ENCODE peak calls at places on chromosomes 12 and 14, in six cellular contexts. B is SK-N-SH, U is HepG2, R is K562, G is H1, A is GM12878. P is an unnamed sample.
A peak's percentile ranks its signal among the peaks of the same experiment; 100 is the strongest.

GRCh38 chr14:71855399-71856036 is 76.7 kb upstream of the RGS6 start:
- DNase-seq in B (peak; percentile 65), U (peak; percentile 49), R (peak; percentile 69), G (peak; percentile 43), A (peak; percentile 31), P (peak; percentile 64)

GRCh38 chr14:35480119-35480769 is 53.7 kb upstream of the INSM2 start:
- DNase-seq in B (no peak), U (no peak), R (no peak), G (no peak), A (peak; percentile 35), P (no peak)

GRCh38 chr12:18158774-18159557 is 69.0 kb upstream of the RERGL start:
- DNase-seq in B (peak; percentile 15), U (peak; percentile 35), R (peak; percentile 35), G (no peak), A (no peak), P (peak; percentile 50)

GRCh38 chr12:108734200-108734906 is 3.0 kb upstream of the CORO1C start:
- DNase-seq in B (no peak), U (peak; percentile 98), R (peak; percentile 65), G (no peak), A (peak; percentile 42), P (peak; percentile 90)

GRCh38 chr12:51406299-51406698 is 15.1 kb upstream of the GALNT6 start:
- DNase-seq in B (no peak), U (no peak), R (no peak), G (no peak), A (no peak), P (no peak)

GRCh38 chr12:52517888-52518287 is 2.3 kb downstream of the KRT5 start:
- DNase-seq in B (no peak), U (no peak), R (no peak), G (no peak), A (no peak), P (no peak)

GRCh38 chr14:69822456-69822855 is 25.4 kb upstream of the SLC10A1 start:
- DNase-seq in B (no peak), U (no peak), R (no peak), G (no peak), A (no peak), P (no peak)

GRCh38 chr14:56552615-56553014 is 27.0 kb upstream of the TMEM260 start:
- DNase-seq in B (no peak), U (no peak), R (no peak), G (no peak), A (no peak), P (no peak)

GRCh38 chr14:29817767-29818166 is 109.9 kb downstream of the PRKD1 start:
- DNase-seq in B (no peak), U (no peak), R (no peak), G (no peak), A (no peak), P (no peak)

GRCh38 chr12:52204095-52204930 is 12.5 kb upstream of the KRT80 start:
- DNase-seq in B (no peak), U (no peak), R (no peak), G (no peak), A (no peak), P (no peak)

DNA sequence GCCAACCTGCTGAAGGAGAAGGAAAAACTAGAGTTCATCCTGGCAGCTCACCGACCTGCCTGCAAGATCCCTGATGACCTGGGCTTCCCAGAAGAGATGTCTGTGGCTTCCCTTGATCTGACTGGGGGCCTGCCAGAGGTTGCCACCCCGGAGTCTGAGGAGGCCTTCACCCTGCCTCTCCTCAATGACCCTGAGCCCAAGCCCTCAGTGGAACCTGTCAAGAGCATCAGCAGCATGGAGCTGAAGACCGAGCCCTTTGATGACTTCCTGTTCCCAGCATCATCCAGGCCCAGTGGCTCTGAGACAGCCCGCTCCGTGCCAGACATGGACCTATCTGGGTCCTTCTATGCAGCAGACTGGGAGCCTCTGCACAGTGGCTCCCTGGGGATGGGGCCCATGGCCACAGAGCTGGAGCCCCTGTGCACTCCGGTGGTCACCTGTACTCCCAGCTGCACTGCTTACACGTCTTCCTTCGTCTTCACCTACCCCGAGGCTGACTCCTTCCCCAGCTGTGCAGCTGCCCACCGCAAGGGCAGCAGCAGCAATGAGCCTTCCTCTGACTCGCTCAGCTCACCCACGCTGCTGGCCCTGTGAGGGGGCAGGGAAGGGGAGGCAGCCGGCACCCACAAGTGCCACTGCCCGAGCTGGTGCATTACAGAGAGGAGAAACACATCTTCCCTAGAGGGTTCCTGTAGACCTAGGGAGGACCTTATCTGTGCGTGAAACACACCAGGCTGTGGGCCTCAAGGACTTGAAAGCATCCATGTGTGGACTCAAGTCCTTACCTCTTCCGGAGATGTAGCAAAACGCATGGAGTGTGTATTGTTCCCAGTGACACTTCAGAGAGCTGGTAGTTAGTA is 2.4 kb downstream of the FOS start:
- DNase-seq in B (no peak), U (no peak), R (no peak), G (no peak), A (no peak), P (peak; percentile 56)
- TF ChIP-seq CHD2 in B (no peak), U (no peak), R (no peak), G (no peak), A (no peak), P (no peak)

DNA sequence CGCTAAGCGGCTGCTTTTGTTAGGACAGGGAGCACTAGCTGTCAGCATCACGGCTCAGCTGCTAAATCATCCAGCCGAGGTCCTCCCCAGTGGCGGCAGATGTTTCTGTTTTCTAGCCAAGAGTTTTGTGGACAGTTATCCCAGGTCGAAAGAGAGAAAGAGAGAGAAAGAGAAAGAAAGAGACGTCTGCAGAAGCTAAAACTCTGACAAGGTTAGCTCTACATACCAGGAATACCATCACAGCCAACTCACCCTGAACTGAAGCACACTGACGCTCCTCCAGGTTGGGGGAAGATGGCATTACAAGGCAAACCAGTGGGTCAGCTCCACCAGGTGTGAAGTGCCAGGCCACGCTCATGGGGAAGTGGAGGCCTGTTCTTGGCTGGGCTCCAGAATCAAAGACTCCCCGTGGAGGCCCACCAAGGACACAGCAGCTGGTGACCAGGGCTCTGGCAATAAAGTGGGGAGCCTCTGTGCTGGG is 64.9 kb upstream of the DICER1 start:
- DNase-seq in B (no peak), U (peak; percentile 6), R (no peak), G (no peak), A (no peak), P (no peak)
- TF ChIP-seq CHD2 in B (no peak), U (no peak), R (no peak), G (no peak), A (no peak), P (no peak)

DNA sequence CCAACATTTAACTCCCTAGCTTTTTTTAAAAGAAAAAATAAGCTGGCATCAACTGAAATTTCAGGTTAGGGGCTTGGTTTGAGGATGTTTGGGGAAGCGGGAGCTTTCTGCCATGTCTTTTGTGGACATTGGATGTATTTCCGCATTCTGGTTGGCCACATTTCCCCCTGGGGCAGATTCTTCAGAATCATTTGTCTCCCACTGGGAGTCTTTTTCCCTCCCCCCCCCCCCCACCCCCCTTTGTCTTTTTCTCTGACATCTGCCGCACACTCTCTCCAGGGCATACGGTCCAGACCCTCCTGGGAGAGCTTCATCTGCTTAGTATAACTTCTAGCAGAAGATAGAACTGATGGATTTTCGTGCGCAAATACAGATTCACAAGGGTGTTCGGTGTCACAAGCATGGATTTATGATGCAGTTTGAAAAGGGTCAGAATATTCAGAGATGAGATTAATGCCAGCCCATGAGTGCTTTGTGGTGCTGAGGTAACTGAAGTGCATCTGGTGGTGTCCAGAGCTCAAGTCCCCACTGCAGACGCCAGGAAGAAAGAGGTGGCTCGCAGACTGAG is 40.2 kb downstream of the ETV6 start:
- DNase-seq in B (peak; percentile 75), U (no peak), R (no peak), G (no peak), A (no peak), P (no peak)
- TF ChIP-seq CHD2 in B (no peak), U (no peak), R (no peak), G (no peak), A (no peak), P (no peak)

GRCh38 chr14:75977544-75977943 is 4.3 kb downstream of the TGFB3 start:
- DNase-seq in B (no peak), U (no peak), R (no peak), G (no peak), A (no peak), P (no peak)
- TF ChIP-seq CHD2 in B (no peak), U (no peak), R (no peak), G (no peak), A (no peak), P (no peak)

DNA sequence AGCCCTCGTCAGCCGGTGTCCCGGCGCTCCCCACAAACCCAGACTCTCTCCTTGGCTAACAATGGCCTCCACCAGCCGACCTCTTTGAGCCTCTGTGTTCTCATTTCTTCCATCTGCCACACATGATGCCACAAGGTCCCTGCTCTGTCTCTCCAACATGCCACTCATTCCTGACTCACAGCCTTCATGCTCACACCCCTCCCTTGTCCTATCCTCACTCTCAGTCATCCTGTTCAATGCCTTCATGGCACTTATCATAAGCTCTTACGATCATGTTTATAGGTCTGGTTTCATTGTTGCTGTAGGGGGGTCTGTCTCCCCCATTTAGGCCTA is 9.6 kb upstream of the SERPINA11 start:
- DNase-seq in B (no peak), U (no peak), R (no peak), G (no peak), A (no peak), P (no peak)
- TF ChIP-seq CHD2 in B (no peak), U (no peak), R (no peak), G (no peak), A (no peak), P (no peak)

DNA sequence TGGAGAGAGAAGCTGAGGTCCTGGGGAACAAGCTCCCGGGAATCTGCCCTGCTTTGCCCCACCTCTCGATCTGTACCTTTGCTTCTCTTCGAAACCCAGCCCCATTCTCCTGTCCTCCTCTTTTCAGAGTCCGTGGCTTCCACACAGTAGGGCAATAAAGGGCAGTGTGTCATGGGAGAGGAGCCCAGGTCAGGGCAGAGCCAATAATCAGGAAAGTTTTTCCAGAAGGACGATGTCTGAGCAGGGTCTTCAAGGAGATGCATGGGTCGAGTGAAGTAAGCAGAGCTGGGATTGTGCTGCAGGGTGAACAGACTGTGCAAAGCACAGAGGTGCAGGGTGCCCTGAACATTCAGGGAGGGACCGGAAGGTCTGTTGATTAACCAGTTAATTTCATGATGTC is 22.1 kb upstream of the SERPINA4 start:
- DNase-seq in B (no peak), U (no peak), R (no peak), G (no peak), A (no peak), P (no peak)
- TF ChIP-seq CHD2 in B (no peak), U (no peak), R (no peak), G (no peak), A (no peak), P (no peak)

DNA sequence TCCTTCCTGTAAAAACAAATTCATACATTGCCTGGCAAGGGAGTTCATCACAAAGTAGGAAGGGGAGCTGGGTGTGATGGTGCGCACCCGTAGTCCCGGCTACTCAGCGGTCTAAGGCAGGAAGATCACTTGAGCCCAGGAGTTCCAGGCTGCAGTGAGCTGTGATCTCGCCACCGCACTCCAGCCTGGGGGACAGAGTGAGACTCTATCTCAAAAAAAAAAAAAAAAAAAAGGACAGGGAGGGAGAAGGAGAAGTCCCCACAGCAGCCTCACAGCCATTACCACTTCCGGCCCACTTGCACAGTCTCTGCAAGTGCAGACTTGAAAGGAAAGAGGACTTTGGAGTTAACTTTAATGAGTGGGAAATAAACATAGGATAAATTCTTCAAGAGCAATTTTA is 121.0 kb downstream of the FBXL14 start:
- DNase-seq in B (no peak), U (no peak), R (no peak), G (no peak), A (no peak), P (no peak)
- TF ChIP-seq CHD2 in B (no peak), U (no peak), R (no peak), G (no peak), A (no peak), P (no peak)

P was measured in A549.